ENCODE peak calls at places on chromosomes 7 and 10, in four cellular contexts. One of them, this sample, is unnamed. For H3K4me1, the result is how much of the 10 kb centered on the place peaks cover.

GRCh38 chr7:150799741-150800575 is at the start of gene TMEM176B:
- DNase-seq in ascending aorta: no peak
- DNase-seq in adrenal gland: peak
- DNase-seq in ovary: peak
- DNase-seq in this sample: no peak

GRCh38 chr7:123632808-123633207 is 22.9 kb upstream of the LMOD2 start:
- DNase-seq in ascending aorta: no peak
- DNase-seq in adrenal gland: no peak
- DNase-seq in ovary: no peak
- DNase-seq in this sample: no peak

GRCh38 chr10:8061274-8062211 is 7.1 kb downstream of the GATA3 start:
- DNase-seq in ascending aorta: no peak
- DNase-seq in adrenal gland: no peak
- DNase-seq in ovary: no peak
- DNase-seq in this sample: peak

GRCh38 chr7:88324699-88325098 is 18.0 kb upstream of the STEAP4 start:
- DNase-seq in adrenal gland: no peak
- DNase-seq in ovary: no peak
- DNase-seq in ascending aorta: no peak
- DNase-seq in this sample: no peak

GRCh38 chr10:73867871-73868631 is 6.3 kb downstream of the CAMK2G start:
- DNase-seq in adrenal gland: no peak
- DNase-seq in ascending aorta: no peak
- DNase-seq in ovary: no peak
- DNase-seq in this sample: no peak

GRCh38 chr10:13382759-13383753 is 35.0 kb upstream of the SEPHS1 start:
- DNase-seq in adrenal gland: no peak
- DNase-seq in ovary: no peak
- DNase-seq in ascending aorta: no peak
- DNase-seq in this sample: no peak

GRCh38 chr7:65265959-65266519 is 107.6 kb upstream of the ZNF92 start:
- DNase-seq in ascending aorta: no peak
- DNase-seq in adrenal gland: no peak
- DNase-seq in ovary: no peak
- DNase-seq in this sample: no peak

GRCh38 chr7:105426606-105427146 is 38.0 kb upstream of the SRPK2 start:
- DNase-seq in adrenal gland: no peak
- DNase-seq in ovary: no peak
- DNase-seq in ascending aorta: no peak
- DNase-seq in this sample: no peak

GRCh38 chr10:23886355-23886754 is 322.6 kb upstream of the KIAA1217 start:
- DNase-seq in ovary: no peak
- DNase-seq in ascending aorta: no peak
- DNase-seq in adrenal gland: no peak
- DNase-seq in this sample: no peak

GRCh38 chr7:80943342-80943741 is 24.5 kb upstream of the SEMA3C start:
- DNase-seq in adrenal gland: no peak
- DNase-seq in ovary: no peak
- DNase-seq in ascending aorta: no peak
- DNase-seq in this sample: no peak

GRCh38 chr7:680411-681127 is 45.9 kb upstream of the DNAAF5 start:
- DNase-seq in ascending aorta: no peak
- DNase-seq in adrenal gland: no peak
- DNase-seq in ovary: no peak
- DNase-seq in this sample: no peak

GRCh38 chr10:116708877-116709276 is 33.5 kb downstream of the HSPA12A start:
- DNase-seq in ovary: no peak
- DNase-seq in ascending aorta: no peak
- DNase-seq in adrenal gland: no peak
- DNase-seq in this sample: no peak

GRCh38 chr10:26909753-26910152 is 49.0 kb upstream of the ABI1 start:
- DNase-seq in adrenal gland: no peak
- DNase-seq in ascending aorta: no peak
- DNase-seq in ovary: no peak
- DNase-seq in this sample: no peak

GRCh38 chr7:46682841-46683624 is 762.0 kb upstream of the IGFBP3 start:
- DNase-seq in ovary: no peak
- DNase-seq in ascending aorta: no peak
- DNase-seq in adrenal gland: no peak
- DNase-seq in this sample: no peak

GRCh38 chr7:28152594-28152993 is 28.0 kb downstream of the JAZF1 start:
- DNase-seq in adrenal gland: no peak
- DNase-seq in ascending aorta: no peak
- DNase-seq in ovary: no peak
- DNase-seq in this sample: no peak

GRCh38 chr7:80153446-80153845 is 18.8 kb downstream of the GNAI1 start:
- DNase-seq in adrenal gland: no peak
- DNase-seq in ascending aorta: no peak
- DNase-seq in ovary: no peak
- DNase-seq in this sample: no peak

GRCh38 chr7:64320547-64321495 is 7.1 kb downstream of the ZNF736 start:
- DNase-seq in adrenal gland: no peak
- DNase-seq in ascending aorta: no peak
- DNase-seq in ovary: no peak
- DNase-seq in this sample: no peak

GRCh38 chr7:157011333-157012112 is 1.1 kb upstream of the MNX1 start:
- DNase-seq in ascending aorta: no peak
- DNase-seq in adrenal gland: no peak
- DNase-seq in ovary: no peak
- DNase-seq in this sample: no peak

GRCh38 chr7:106068986-106069385 is 43.1 kb downstream of the SYPL1 start:
- DNase-seq in ovary: no peak
- DNase-seq in adrenal gland: no peak
- DNase-seq in ascending aorta: no peak
- DNase-seq in this sample: no peak

GRCh38 chr7:12102527-12102926 is 108.6 kb upstream of the TMEM106B start:
- DNase-seq in adrenal gland: no peak
- DNase-seq in ovary: no peak
- DNase-seq in ascending aorta: no peak
- DNase-seq in this sample: no peak

GRCh38 chr7:77855371-77856083 is 57.0 kb downstream of the PHTF2 start:
- DNase-seq in adrenal gland: peak
- DNase-seq in ovary: no peak
- DNase-seq in ascending aorta: no peak
- DNase-seq in this sample: no peak

GRCh38 chr10:14749051-14749809 is 25.5 kb downstream of the FAM107B start:
- DNase-seq in ovary: no peak
- DNase-seq in adrenal gland: no peak
- DNase-seq in ascending aorta: no peak
- DNase-seq in this sample: no peak

GRCh38 chr7:120842131-120842621 is 15.8 kb downstream of the TSPAN12 start:
- DNase-seq in ascending aorta: no peak
- DNase-seq in ovary: no peak
- DNase-seq in adrenal gland: no peak
- DNase-seq in this sample: no peak

GRCh38 chr10:13795653-13796555 is 209.1 kb downstream of the PRPF18 start:
- DNase-seq in ovary: no peak
- DNase-seq in ascending aorta: no peak
- DNase-seq in adrenal gland: no peak
- DNase-seq in this sample: peak

GRCh38 chr7:70738080-70738479 is 393.9 kb upstream of the GALNT17 start:
- DNase-seq in ascending aorta: no peak
- DNase-seq in ovary: peak
- DNase-seq in adrenal gland: peak
- DNase-seq in this sample: no peak

GRCh38 chr7:133191787-133192186 is 61.1 kb upstream of the EXOC4 start:
- DNase-seq in adrenal gland: no peak
- DNase-seq in ovary: no peak
- DNase-seq in ascending aorta: no peak
- DNase-seq in this sample: no peak

GRCh38 chr10:5385224-5385623 is 19.4 kb downstream of the TUBAL3 start:
- DNase-seq in ovary: no peak
- DNase-seq in adrenal gland: no peak
- DNase-seq in ascending aorta: peak
- DNase-seq in this sample: no peak

GRCh38 chr10:73998623-73999622 is 1.0 kb downstream of the VCL start:
- DNase-seq in adrenal gland: peak
- DNase-seq in ovary: peak
- DNase-seq in ascending aorta: peak
- DNase-seq in this sample: no peak

GRCh38 chr10:48694371-48695030 is 9.8 kb downstream of the WDFY4 start:
- DNase-seq in adrenal gland: no peak
- DNase-seq in ascending aorta: no peak
- DNase-seq in ovary: no peak
- DNase-seq in this sample: no peak

GRCh38 chr10:122341141-122341810 is 33.2 kb upstream of the PLEKHA1 start:
- DNase-seq in ascending aorta: no peak
- DNase-seq in adrenal gland: no peak
- DNase-seq in ovary: peak
- DNase-seq in this sample: no peak

GRCh38 chr7:155787171-155787851 is 25.0 kb downstream of the SHH start:
- DNase-seq in adrenal gland: no peak
- DNase-seq in ascending aorta: no peak
- DNase-seq in ovary: no peak
- DNase-seq in this sample: no peak

GRCh38 chr7:45435846-45436245 is 138.3 kb upstream of the ADCY1 start:
- DNase-seq in ascending aorta: no peak
- DNase-seq in adrenal gland: no peak
- DNase-seq in ovary: no peak
- DNase-seq in this sample: no peak

GRCh38 chr7:83148776-83149175 is 13.9 kb downstream of the PCLO start:
- DNase-seq in adrenal gland: no peak
- DNase-seq in ovary: no peak
- DNase-seq in ascending aorta: no peak
- DNase-seq in this sample: no peak

GRCh38 chr10:130395248-130395936 is 259.2 kb downstream of the GLRX3 start:
- DNase-seq in adrenal gland: no peak
- DNase-seq in ascending aorta: peak
- DNase-seq in ovary: no peak
- DNase-seq in this sample: no peak

GRCh38 chr7:100914208-100914878 is 18.7 kb upstream of the ACHE start:
- DNase-seq in ovary: no peak
- DNase-seq in adrenal gland: peak
- DNase-seq in ascending aorta: no peak
- DNase-seq in this sample: no peak

GRCh38 chr7:20407585-20408466 is 77.1 kb downstream of the ITGB8 start:
- DNase-seq in adrenal gland: peak
- DNase-seq in ascending aorta: no peak
- DNase-seq in ovary: peak
- DNase-seq in this sample: no peak

GRCh38 chr10:79239275-79239779 is 107.9 kb upstream of the PPIF start:
- DNase-seq in ascending aorta: no peak
- DNase-seq in ovary: peak
- DNase-seq in adrenal gland: peak
- DNase-seq in this sample: no peak

GRCh38 chr10:79239930-79240713 is 107.1 kb upstream of the PPIF start:
- DNase-seq in adrenal gland: no peak
- DNase-seq in ovary: no peak
- DNase-seq in ascending aorta: no peak
- DNase-seq in this sample: no peak

GRCh38 chr10:79235765-79236755 is 111.2 kb upstream of the PPIF start:
- DNase-seq in ovary: no peak
- DNase-seq in adrenal gland: no peak
- DNase-seq in ascending aorta: no peak
- DNase-seq in this sample: no peak

GRCh38 chr10:79238606-79239005 is 108.7 kb upstream of the PPIF start:
- DNase-seq in ovary: no peak
- DNase-seq in adrenal gland: no peak
- DNase-seq in ascending aorta: no peak
- DNase-seq in this sample: no peak

GRCh38 chr10:79237801-79238520 is 109.3 kb upstream of the PPIF start:
- DNase-seq in ovary: no peak
- DNase-seq in adrenal gland: no peak
- DNase-seq in ascending aorta: no peak
- DNase-seq in this sample: no peak
- H3K4me1 ChIP-seq in ovary: under half
- H3K4me1 ChIP-seq in adrenal gland: half or more
- H3K4me1 ChIP-seq in ascending aorta: under half
- H3K4me1 ChIP-seq in this sample: under half

GRCh38 chr10:102753724-102754123 is 10.0 kb downstream of the WBP1L start:
- DNase-seq in ascending aorta: no peak
- DNase-seq in adrenal gland: no peak
- DNase-seq in ovary: no peak
- DNase-seq in this sample: no peak

GRCh38 chr10:102759497-102760210 is 15.9 kb downstream of the WBP1L start:
- DNase-seq in adrenal gland: no peak
- DNase-seq in ovary: no peak
- DNase-seq in ascending aorta: no peak
- DNase-seq in this sample: no peak

GRCh38 chr10:102752934-102753664 is 9.4 kb downstream of the WBP1L start:
- DNase-seq in ascending aorta: no peak
- DNase-seq in adrenal gland: no peak
- DNase-seq in ovary: peak
- DNase-seq in this sample: no peak

GRCh38 chr10:102758226-102758932 is 14.6 kb downstream of the WBP1L start:
- DNase-seq in ascending aorta: no peak
- DNase-seq in ovary: no peak
- DNase-seq in adrenal gland: no peak
- DNase-seq in this sample: no peak

DNA sequence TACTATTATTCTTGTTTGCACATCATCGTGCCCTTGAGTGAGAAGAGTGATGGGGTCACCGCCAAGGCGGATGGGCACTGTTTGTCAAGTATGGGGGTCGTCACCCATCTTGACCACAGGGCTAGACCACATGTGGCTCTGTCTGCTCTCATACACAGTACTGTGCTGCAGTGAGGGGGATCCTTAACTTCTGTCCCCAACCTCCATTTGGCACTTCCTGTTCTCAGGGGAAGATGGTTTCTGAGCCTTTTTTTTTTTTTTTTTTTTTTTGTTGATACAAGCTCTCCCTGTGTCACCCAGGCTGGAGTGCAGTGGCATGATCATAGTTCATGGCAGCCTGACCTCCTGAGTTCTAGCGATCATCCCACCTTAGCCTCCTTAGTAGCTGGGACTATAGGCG is 13.6 kb downstream of the WBP1L start:
- DNase-seq in adrenal gland: no peak
- DNase-seq in ascending aorta: no peak
- DNase-seq in ovary: no peak
- DNase-seq in this sample: no peak
- H3K4me1 ChIP-seq in adrenal gland: half or more
- H3K4me1 ChIP-seq in ascending aorta: under half
- H3K4me1 ChIP-seq in ovary: under half
- H3K4me1 ChIP-seq in this sample: under half

GRCh38 chr7:2806571-2806970 is 37.5 kb downstream of the GNA12 start:
- DNase-seq in adrenal gland: no peak
- DNase-seq in ascending aorta: no peak
- DNase-seq in ovary: no peak
- DNase-seq in this sample: no peak
- H3K4me1 ChIP-seq in adrenal gland: half or more
- H3K4me1 ChIP-seq in ascending aorta: under half
- H3K4me1 ChIP-seq in ovary: under half
- H3K4me1 ChIP-seq in this sample: under half

GRCh38 chr7:130875901-130876300 is 141.9 kb upstream of the KLF14 start:
- DNase-seq in adrenal gland: no peak
- DNase-seq in ascending aorta: no peak
- DNase-seq in ovary: no peak
- DNase-seq in this sample: no peak

GRCh38 chr7:130875265-130875741 is 141.3 kb upstream of the KLF14 start:
- DNase-seq in adrenal gland: peak
- DNase-seq in ovary: peak
- DNase-seq in ascending aorta: no peak
- DNase-seq in this sample: peak

GRCh38 chr7:130872756-130873448 is 138.9 kb upstream of the KLF14 start:
- DNase-seq in adrenal gland: no peak
- DNase-seq in ascending aorta: no peak
- DNase-seq in ovary: no peak
- DNase-seq in this sample: no peak

GRCh38 chr7:130872341-130872740 is 138.3 kb upstream of the KLF14 start:
- DNase-seq in adrenal gland: no peak
- DNase-seq in ascending aorta: no peak
- DNase-seq in ovary: no peak
- DNase-seq in this sample: no peak

GRCh38 chr7:130874071-130874915 is 140.3 kb upstream of the KLF14 start:
- DNase-seq in ascending aorta: no peak
- DNase-seq in adrenal gland: no peak
- DNase-seq in ovary: no peak
- DNase-seq in this sample: no peak
- H3K4me1 ChIP-seq in ascending aorta: under half
- H3K4me1 ChIP-seq in adrenal gland: under half
- H3K4me1 ChIP-seq in ovary: under half
- H3K4me1 ChIP-seq in this sample: under half

This sample was measured in naive thymus-derived CD4-positive, alpha-beta T cell.